ENCODE peak calls at places on chromosomes 4 and X, in four cellular contexts. X, R, U and O are unnamed samples.

GRCh38 chr4:148642907-148643306 is 200.7 kb upstream of the NR3C2 start:
- DNase-seq in R (no peak), U (no peak), X (no peak), O (no peak)

GRCh38 chrX:45240334-45240733 is 39.7 kb upstream of the DIPK2B start:
- DNase-seq in U (no peak), X (no peak), R (no peak), O (no peak)

GRCh38 chrX:95762716-95763115 is 921.9 kb upstream of the DIAPH2 start:
- DNase-seq in X (no peak), R (no peak), U (no peak), O (no peak)

GRCh38 chrX:97310373-97310772 is 426.7 kb downstream of the RPA4 start:
- DNase-seq in U (no peak), R (no peak), X (no peak), O (no peak)

GRCh38 chr4:16124232-16124631 is 40.4 kb upstream of the PROM1 start:
- DNase-seq in X (no peak), R (no peak), U (no peak), O (no peak)

GRCh38 chr4:30717208-30718020 is 2.8 kb upstream of the PCDH7 start:
- DNase-seq in R (no peak), U (no peak), X (peak), O (peak)

GRCh38 chr4:154368060-154368459 is 123.5 kb downstream of the DCHS2 start:
- DNase-seq in X (no peak), U (no peak), R (no peak), O (no peak)

GRCh38 chr4:47662975-47663374 is 174.9 kb downstream of the CORIN start:
- DNase-seq in U (no peak), X (no peak), R (no peak), O (no peak)

GRCh38 chr4:68892861-68893260 is 58.7 kb downstream of the UGT2A3 start:
- DNase-seq in X (no peak), U (no peak), R (no peak), O (no peak)

GRCh38 chr4:8655411-8656184 is 63.0 kb downstream of the CPZ start:
- DNase-seq in R (no peak), X (peak), U (peak), O (no peak)

GRCh38 chr4:170589597-170590191 is 499.9 kb upstream of the AADAT start:
- DNase-seq in X (no peak), R (no peak), U (no peak), O (no peak)

GRCh38 chrX:48910926-48911406 is 480 bp downstream of the SLC35A2 start:
- DNase-seq in X (no peak), R (no peak), U (no peak), O (no peak)

GRCh38 chrX:147476008-147476407 is 435.7 kb upstream of the FMR1 start:
- DNase-seq in X (no peak), R (no peak), U (no peak), O (no peak)

GRCh38 chr4:10173754-10174749 is 57.5 kb upstream of the WDR1 start:
- DNase-seq in U (no peak), R (no peak), X (peak), O (no peak)

GRCh38 chrX:44529315-44529714 is 13.3 kb downstream of the FUNDC1 start:
- DNase-seq in R (no peak), X (no peak), U (no peak), O (no peak)

GRCh38 chr4:185742766-185743165 is 69.2 kb downstream of the SORBS2 start:
- DNase-seq in X (no peak), U (no peak), R (peak), O (no peak)

GRCh38 chr4:95729596-95729995 is 110.3 kb upstream of the PDHA2 start:
- DNase-seq in U (no peak), R (no peak), X (no peak), O (peak)

GRCh38 chr4:165385124-165385523 is 6.3 kb downstream of the CPE start:
- DNase-seq in U (no peak), X (no peak), R (no peak), O (no peak)

GRCh38 chr4:25843340-25844097 is 19.3 kb downstream of the SEL1L3 start:
- DNase-seq in X (peak), U (no peak), R (no peak), O (no peak)

GRCh38 chr4:40514409-40515025 is 115.1 kb downstream of the RBM47 start:
- DNase-seq in R (no peak), U (no peak), X (peak), O (no peak)

GRCh38 chr4:138494931-138495330 is 252.8 kb upstream of the SLC7A11 start:
- DNase-seq in U (no peak), R (no peak), X (no peak), O (peak)

GRCh38 chr4:7434766-7435150 is at the start of gene PSAPL1:
- DNase-seq in R (no peak), X (peak), U (no peak), O (no peak)

GRCh38 chr4:95534032-95534431 is 14.7 kb downstream of the UNC5C start:
- DNase-seq in U (no peak), X (no peak), R (no peak), O (no peak)

GRCh38 chr4:107930821-107931774 is at the start of gene CYP2U1:
- DNase-seq in X (peak), U (peak), R (peak), O (peak)

GRCh38 chr4:118280501-118281218 is 72.1 kb downstream of the PRSS12 start:
- DNase-seq in R (no peak), X (peak), U (no peak), O (no peak)

GRCh38 chr4:113411496-113411938 is 350.0 kb downstream of the CAMK2D start:
- DNase-seq in X (no peak), U (no peak), R (no peak), O (no peak)

GRCh38 chr4:159297088-159297487 is 194.2 kb downstream of the RAPGEF2 start:
- DNase-seq in X (no peak), R (no peak), U (no peak), O (no peak)

GRCh38 chr4:139774759-139775487 is 109.3 kb downstream of the MGST2 start:
- DNase-seq in U (no peak), X (no peak), R (no peak), O (no peak)

GRCh38 chrX:56232221-56233082 is at the start of gene KLF8:
- DNase-seq in R (peak), U (peak), X (peak), O (peak)

GRCh38 chr4:21678711-21679110 is 269.9 kb downstream of the KCNIP4 start:
- DNase-seq in R (no peak), U (no peak), X (no peak), O (no peak)

GRCh38 chr4:140851032-140851636 is 94.9 kb upstream of the TBC1D9 start:
- DNase-seq in R (no peak), X (peak), U (no peak), O (peak)

DNA sequence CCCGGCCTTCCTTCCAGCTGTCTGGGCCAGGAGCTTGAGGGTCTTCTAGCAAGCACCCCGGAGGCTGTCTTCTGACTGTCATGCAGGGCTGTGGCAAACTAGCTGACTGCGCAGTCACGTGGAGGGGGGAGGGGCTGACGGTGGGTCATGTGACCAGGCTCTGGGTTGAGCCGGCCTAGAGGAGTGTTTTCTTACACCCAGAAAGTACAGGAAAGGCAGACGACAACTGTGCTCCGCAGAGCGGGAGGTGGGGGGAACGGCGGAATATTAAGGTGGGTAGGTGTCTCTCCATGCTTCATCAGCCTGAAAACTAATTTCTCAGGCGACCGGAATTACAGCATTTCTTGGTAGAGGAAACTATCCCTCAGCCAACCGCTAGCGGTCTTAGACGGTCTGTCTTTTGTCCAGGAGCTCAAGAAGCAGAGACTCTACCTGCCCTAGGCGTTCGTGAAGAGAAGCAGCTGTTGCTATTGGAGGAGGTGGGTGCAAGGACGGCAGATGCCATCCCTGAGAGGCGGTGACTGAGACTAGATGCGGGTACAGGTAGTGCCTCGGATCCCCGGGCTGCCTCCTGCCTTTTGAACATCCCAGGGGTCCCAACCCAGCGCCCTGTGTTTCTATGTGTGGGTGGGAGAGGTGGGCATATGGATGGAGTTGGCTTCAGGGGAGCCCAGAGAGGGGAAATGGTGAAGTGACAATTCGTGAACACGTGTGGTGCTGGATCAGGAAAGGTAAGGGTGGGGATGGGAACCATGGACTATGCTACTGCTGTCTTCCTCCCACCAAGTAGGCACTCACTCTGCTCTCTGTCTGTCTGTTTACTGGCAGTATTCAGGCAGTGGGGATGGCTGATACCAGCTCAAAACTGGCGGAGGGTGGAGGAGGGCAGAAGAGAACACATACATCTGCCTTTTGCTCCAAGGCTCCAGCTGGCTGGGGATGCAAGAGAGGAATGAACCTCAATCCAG is 8.8 kb downstream of the GPRASP1 start:
- DNase-seq in X (peak), U (peak), R (peak), O (no peak)
- TF ChIP-seq POLR2AphosphoS5 in X (peak), U (no peak), R (peak), O (no peak)

DNA sequence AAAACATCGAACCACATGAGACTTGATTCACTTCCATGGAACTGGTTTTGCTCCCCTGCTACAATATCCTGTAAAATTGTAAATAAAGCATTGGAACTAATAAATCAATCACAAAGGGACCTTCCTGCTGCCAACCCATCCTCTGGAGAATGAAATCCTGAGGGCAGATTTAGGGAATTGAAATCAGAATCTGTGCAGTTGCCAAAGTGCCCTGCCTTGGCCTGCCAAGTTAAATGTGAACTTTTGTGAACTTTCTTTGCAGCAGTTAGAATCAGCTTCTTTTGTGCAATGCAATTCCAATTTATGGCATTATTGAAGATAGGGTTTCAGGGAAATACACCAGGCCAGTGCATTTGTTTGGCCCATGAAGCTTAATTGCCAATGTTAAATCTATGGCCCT is 263.1 kb downstream of the PTTG2 start:
- DNase-seq in X (no peak), R (no peak), U (no peak), O (no peak)
- TF ChIP-seq POLR2AphosphoS5 in X (no peak), R (no peak), U (no peak), O (no peak)

GRCh38 chr4:67712000-67712625 is 11.2 kb upstream of the UBA6 start:
- DNase-seq in U (no peak), X (no peak), R (no peak), O (no peak)
- TF ChIP-seq POLR2AphosphoS5 in U (no peak), X (no peak), R (no peak), O (no peak)

GRCh38 chrX:54320067-54320466 is 37.8 kb downstream of the WNK3 start:
- DNase-seq in U (no peak), X (no peak), R (no peak), O (no peak)

DNA sequence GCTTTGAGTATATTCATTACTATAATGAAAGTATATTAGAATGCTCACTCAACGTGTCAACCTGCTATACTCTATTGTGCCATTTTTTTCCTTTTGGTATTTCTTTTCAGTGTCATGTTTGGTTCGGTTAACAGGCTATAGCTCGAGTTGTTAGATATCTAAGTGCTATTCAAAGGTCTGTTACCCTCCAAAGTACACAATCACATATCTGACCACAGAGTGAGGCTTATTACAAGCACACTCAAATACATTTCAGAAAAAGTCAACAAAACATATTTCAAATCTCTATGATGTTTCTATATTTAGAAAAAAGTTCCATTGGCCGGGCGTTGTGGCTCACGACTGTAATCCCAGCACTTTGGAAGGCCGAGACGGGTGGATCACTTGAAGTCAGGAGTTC is 32.8 kb downstream of the WNK3 start:
- DNase-seq in U (no peak), R (no peak), X (no peak), O (no peak)
- TF ChIP-seq POLR2AphosphoS5 in U (no peak), R (no peak), X (no peak), O (no peak)

GRCh38 chr4:1090465-1091440 is 22.6 kb downstream of the RNF212 start:
- DNase-seq in R (no peak), U (peak), X (no peak), O (no peak)
- TF ChIP-seq POLR2AphosphoS5 in R (no peak), U (no peak), X (no peak), O (no peak)

GRCh38 chrX:153634832-153635231 is 12.2 kb upstream of the DUSP9 start:
- DNase-seq in R (no peak), U (no peak), X (no peak), O (no peak)
- TF ChIP-seq POLR2AphosphoS5 in R (no peak), U (no peak), X (no peak), O (no peak)

GRCh38 chr4:84799318-84799717 is 167.2 kb downstream of the WDFY3 start:
- DNase-seq in U (no peak), R (no peak), X (no peak), O (no peak)
- TF ChIP-seq POLR2AphosphoS5 in U (no peak), R (no peak), X (no peak), O (no peak)

GRCh38 chr4:87011340-87012034 is 76.7 kb downstream of the AFF1 start:
- DNase-seq in X (no peak), R (no peak), U (no peak), O (no peak)
- TF ChIP-seq POLR2AphosphoS5 in X (no peak), R (peak), U (no peak), O (no peak)

DNA sequence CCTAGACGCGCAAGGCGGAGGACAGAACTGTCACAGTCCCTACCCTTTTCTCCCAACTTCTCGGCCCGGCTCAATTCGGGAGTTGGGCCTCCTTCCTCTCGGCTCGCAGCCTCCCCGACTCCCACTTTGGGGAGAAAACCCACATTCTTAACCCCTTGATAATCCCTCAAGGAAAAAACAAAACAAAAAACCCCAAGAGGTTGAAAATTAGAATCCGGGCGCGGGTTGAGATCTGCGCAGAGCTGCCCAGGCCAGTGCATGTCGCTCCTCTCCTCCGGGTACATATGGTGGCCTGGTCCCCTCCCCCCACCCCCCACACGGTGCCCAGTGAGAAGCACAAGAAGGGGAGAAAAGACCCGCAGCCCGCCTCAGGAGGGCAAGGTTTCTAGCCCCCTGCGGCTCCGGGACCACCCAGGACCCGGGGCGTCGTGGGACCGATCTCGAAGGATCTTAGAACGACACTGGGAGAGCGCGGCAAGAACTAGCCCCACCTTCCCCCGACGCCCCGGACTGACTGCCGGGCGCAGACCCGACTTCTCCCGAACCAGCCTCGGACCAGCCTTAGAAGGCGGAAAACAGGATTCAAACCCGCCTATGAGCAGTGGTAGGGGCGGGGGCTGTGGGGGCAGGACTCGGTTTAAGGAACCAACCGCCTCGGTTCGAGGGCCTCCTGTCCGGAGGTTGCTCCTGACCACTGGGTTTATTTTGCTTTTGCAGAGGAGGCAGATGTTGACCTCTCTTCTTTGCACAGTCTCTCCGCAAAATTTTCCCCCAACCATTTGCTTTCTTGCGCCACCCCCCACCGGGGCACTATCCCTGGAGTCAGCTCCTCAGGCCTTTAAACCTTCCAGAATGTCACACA is 2.5 kb upstream of the PDGFRA start:
- DNase-seq in X (no peak), U (peak), R (no peak), O (no peak)
- TF ChIP-seq POLR2AphosphoS5 in X (no peak), U (no peak), R (peak), O (no peak)

GRCh38 chrX:40100141-40100536 is 2.4 kb upstream of the BCOR start:
- DNase-seq in X (peak), U (no peak), R (no peak), O (no peak)
- TF ChIP-seq POLR2AphosphoS5 in X (no peak), U (no peak), R (no peak), O (no peak)